ENCODE peak calls at places on chromosomes 13 and 19, in nine cellular contexts. O is AG09309; A is germinal center; X is HT-29; K is pancreas; W is cardiac fibroblast; L is activated naive CD8-positive, alpha-beta T cell treated with anti-CD3 and anti-CD28 coated beads, Interleukin-2, amount 50 U/mL, for 24 hours; U is NCI-H510A treated with DMSO at 0.1 percent for 48 hours; J is NCI-H1694. D is an unnamed sample.
A peak's percentile ranks its signal among the peaks of the same experiment; 100 is the strongest.

GRCh38 chr13:109610517-109610916 is 175.9 kb downstream of the IRS2 start:
- DNase-seq in O (no peak), A (no peak), L (peak; percentile 12), W (peak; percentile 18), U (no peak), K (no peak), X (peak; percentile 60), J (no peak), D (no peak)

GRCh38 chr19:7737215-7737614 is 5.3 kb upstream of the CLEC4G start:
- DNase-seq in W (no peak), A (no peak), K (no peak), X (no peak), U (no peak), J (no peak), L (no peak), O (no peak), D (no peak)

GRCh38 chr19:40751065-40751923 is at the start of gene SNRPA:
- DNase-seq in K (peak; percentile 95), L (peak; percentile 95), U (peak; percentile 96), A (peak; percentile 95), X (peak; percentile 100), J (peak; percentile 98), O (peak; percentile 90), W (peak; percentile 99), D (peak; percentile 96)

GRCh38 chr19:1651061-1651547 is 1.3 kb downstream of the TCF3 start:
- DNase-seq in U (no peak), O (no peak), K (no peak), L (peak; percentile 76), J (no peak), A (peak; percentile 67), X (no peak), W (peak; percentile 37), D (no peak)

GRCh38 chr13:40490086-40490723 is 176.2 kb downstream of the FOXO1 start:
- DNase-seq in L (peak; percentile 47), J (no peak), K (no peak), A (no peak), O (no peak), X (peak; percentile 64), W (no peak), U (no peak), D (no peak)

GRCh38 chr19:10718205-10719196 is 622 bp downstream of the DNM2 start:
- DNase-seq in X (peak; percentile 27), A (peak; percentile 56), L (peak; percentile 71), O (no peak), J (no peak), U (no peak), K (peak; percentile 73), W (peak; percentile 49), D (no peak)

GRCh38 chr19:12994701-12995595 is at the start of gene NFIX:
- DNase-seq in X (peak; percentile 9), J (no peak), O (no peak), A (peak; percentile 64), U (peak; percentile 6), L (peak; percentile 62), K (peak; percentile 71), W (peak; percentile 61), D (no peak)

GRCh38 chr19:45275370-45275971 is 24.4 kb downstream of the MARK4 start:
- DNase-seq in L (no peak), X (no peak), W (no peak), A (no peak), J (peak; percentile 96), U (peak; percentile 46), K (no peak), O (no peak), D (no peak)

GRCh38 chr19:42657551-42657950 is 62.8 kb upstream of the CEACAM8 start:
- DNase-seq in J (no peak), O (no peak), W (peak; percentile 49), L (no peak), A (no peak), K (no peak), U (no peak), X (no peak), D (no peak)

GRCh38 chr19:3193256-3194062 is 7.7 kb downstream of the NCLN start:
- DNase-seq in O (no peak), L (no peak), X (no peak), A (no peak), J (no peak), K (peak; percentile 25), W (no peak), U (no peak), D (no peak)

GRCh38 chr13:61162636-61163035 is 253.0 kb downstream of the PCDH20 start:
- DNase-seq in L (no peak), U (no peak), O (no peak), W (peak; percentile 29), K (no peak), X (no peak), A (no peak), J (no peak), D (no peak)

GRCh38 chr13:25473864-25474263 is 102.1 kb downstream of the ATP8A2 start:
- DNase-seq in A (no peak), U (no peak), W (no peak), O (no peak), L (no peak), X (no peak), K (no peak), J (no peak), D (no peak)

GRCh38 chr13:65479692-65480091 is 1750.4 kb downstream of the PCDH9 start:
- DNase-seq in K (no peak), O (no peak), W (no peak), X (no peak), L (no peak), A (no peak), U (no peak), J (no peak), D (no peak)

GRCh38 chr13:94178625-94179244 is 300.7 kb downstream of the DCT start:
- DNase-seq in L (no peak), W (no peak), X (no peak), O (no peak), A (no peak), K (no peak), J (no peak), U (peak; percentile 82), D (no peak)

GRCh38 chr19:10871711-10872550 is 578 bp downstream of the CARM1 start:
- DNase-seq in U (no peak), J (no peak), O (no peak), L (peak; percentile 57), A (peak; percentile 48), K (peak; percentile 81), X (no peak), W (no peak), D (no peak)

GRCh38 chr13:75489502-75490263 is 7.7 kb upstream of the TBC1D4 start:
- DNase-seq in O (peak; percentile 54), X (peak; percentile 32), A (no peak), U (no peak), K (no peak), W (peak; percentile 81), L (no peak), J (no peak), D (no peak)

GRCh38 chr13:20247403-20247802 is 15.3 kb upstream of the GJB6 start:
- DNase-seq in K (peak; percentile 52), W (no peak), O (no peak), L (no peak), A (no peak), U (no peak), J (no peak), X (no peak), D (no peak)

GRCh38 chr13:29491248-29491647 is 104.2 kb downstream of the SLC7A1 start:
- DNase-seq in A (no peak), K (no peak), W (no peak), X (no peak), L (no peak), O (no peak), J (no peak), U (no peak), D (no peak)

GRCh38 chr19:35138305-35138799 is 272 bp upstream of the FXYD1 start:
- DNase-seq in J (peak; percentile 20), W (no peak), O (no peak), U (no peak), K (no peak), L (no peak), X (no peak), A (no peak), D (no peak)